ENCODE peak calls at places on chromosomes 12 and 14, in five cellular contexts. One of them, this sample, is unnamed.

GRCh38 chr14:60485600-60486251 is at the start of gene C14orf39:
- DNase-seq in astrocyte of the hippocampus: peak
- DNase-seq in smooth muscle cell of the brain vasculature: no peak
- DNase-seq in AG09309: no peak
- DNase-seq in NCI-H1105 treated with DMSO at 0.1 percent for 48 hours: no peak
- DNase-seq in this sample: no peak

GRCh38 chr12:51390457-51391046 is 654 bp downstream of the GALNT6 start:
- DNase-seq in astrocyte of the hippocampus: no peak
- DNase-seq in smooth muscle cell of the brain vasculature: no peak
- DNase-seq in AG09309: no peak
- DNase-seq in NCI-H1105 treated with DMSO at 0.1 percent for 48 hours: no peak
- DNase-seq in this sample: peak

GRCh38 chr14:28821993-28822392 is 55.4 kb downstream of the FOXG1 start:
- DNase-seq in astrocyte of the hippocampus: no peak
- DNase-seq in smooth muscle cell of the brain vasculature: no peak
- DNase-seq in AG09309: no peak
- DNase-seq in NCI-H1105 treated with DMSO at 0.1 percent for 48 hours: no peak
- DNase-seq in this sample: no peak

GRCh38 chr12:58540480-58541299 is 379.6 kb downstream of the LRIG3 start:
- DNase-seq in astrocyte of the hippocampus: peak
- DNase-seq in smooth muscle cell of the brain vasculature: peak
- DNase-seq in AG09309: peak
- DNase-seq in NCI-H1105 treated with DMSO at 0.1 percent for 48 hours: peak
- DNase-seq in this sample: peak

GRCh38 chr14:49294736-49295135 is 291.4 kb downstream of the RPS29 start:
- DNase-seq in astrocyte of the hippocampus: no peak
- DNase-seq in smooth muscle cell of the brain vasculature: no peak
- DNase-seq in AG09309: no peak
- DNase-seq in NCI-H1105 treated with DMSO at 0.1 percent for 48 hours: no peak
- DNase-seq in this sample: no peak

GRCh38 chr12:120649442-120650248 is 9.2 kb downstream of the CABP1 start:
- DNase-seq in astrocyte of the hippocampus: peak
- DNase-seq in smooth muscle cell of the brain vasculature: no peak
- DNase-seq in AG09309: no peak
- DNase-seq in NCI-H1105 treated with DMSO at 0.1 percent for 48 hours: no peak
- DNase-seq in this sample: peak

GRCh38 chr12:129825316-129825715 is 78.5 kb downstream of the TMEM132D start:
- DNase-seq in astrocyte of the hippocampus: no peak
- DNase-seq in smooth muscle cell of the brain vasculature: no peak
- DNase-seq in AG09309: no peak
- DNase-seq in NCI-H1105 treated with DMSO at 0.1 percent for 48 hours: no peak
- DNase-seq in this sample: no peak

GRCh38 chr12:92784356-92784755 is 81.6 kb downstream of the PLEKHG7 start:
- DNase-seq in astrocyte of the hippocampus: peak
- DNase-seq in smooth muscle cell of the brain vasculature: no peak
- DNase-seq in AG09309: peak
- DNase-seq in NCI-H1105 treated with DMSO at 0.1 percent for 48 hours: no peak
- DNase-seq in this sample: no peak

GRCh38 chr12:30994274-30994673 is 67.7 kb downstream of the TSPAN11 start:
- DNase-seq in astrocyte of the hippocampus: no peak
- DNase-seq in smooth muscle cell of the brain vasculature: no peak
- DNase-seq in AG09309: no peak
- DNase-seq in NCI-H1105 treated with DMSO at 0.1 percent for 48 hours: no peak
- DNase-seq in this sample: no peak

GRCh38 chr14:64502476-64503183 is 1.0 kb downstream of the ZBTB25 start:
- DNase-seq in astrocyte of the hippocampus: peak
- DNase-seq in smooth muscle cell of the brain vasculature: no peak
- DNase-seq in AG09309: no peak
- DNase-seq in NCI-H1105 treated with DMSO at 0.1 percent for 48 hours: peak
- DNase-seq in this sample: no peak

GRCh38 chr14:91270619-91271018 is 26.1 kb upstream of the GPR68 start:
- DNase-seq in astrocyte of the hippocampus: no peak
- DNase-seq in smooth muscle cell of the brain vasculature: no peak
- DNase-seq in AG09309: no peak
- DNase-seq in NCI-H1105 treated with DMSO at 0.1 percent for 48 hours: no peak
- DNase-seq in this sample: no peak

GRCh38 chr12:58358369-58358768 is 417.0 kb downstream of the ATP23 start:
- DNase-seq in astrocyte of the hippocampus: no peak
- DNase-seq in smooth muscle cell of the brain vasculature: no peak
- DNase-seq in AG09309: no peak
- DNase-seq in NCI-H1105 treated with DMSO at 0.1 percent for 48 hours: no peak
- DNase-seq in this sample: no peak

GRCh38 chr12:49883065-49883464 is 20.6 kb downstream of the FAIM2 start:
- DNase-seq in astrocyte of the hippocampus: no peak
- DNase-seq in smooth muscle cell of the brain vasculature: no peak
- DNase-seq in AG09309: no peak
- DNase-seq in NCI-H1105 treated with DMSO at 0.1 percent for 48 hours: no peak
- DNase-seq in this sample: no peak

GRCh38 chr12:66154776-66155175 is 15.0 kb downstream of the TMBIM4 start:
- DNase-seq in astrocyte of the hippocampus: no peak
- DNase-seq in smooth muscle cell of the brain vasculature: no peak
- DNase-seq in AG09309: no peak
- DNase-seq in NCI-H1105 treated with DMSO at 0.1 percent for 48 hours: no peak
- DNase-seq in this sample: no peak

GRCh38 chr12:74910831-74911230 is 298.8 kb downstream of the KCNC2 start:
- DNase-seq in astrocyte of the hippocampus: no peak
- DNase-seq in smooth muscle cell of the brain vasculature: no peak
- DNase-seq in AG09309: no peak
- DNase-seq in NCI-H1105 treated with DMSO at 0.1 percent for 48 hours: no peak
- DNase-seq in this sample: no peak

GRCh38 chr14:91299483-91300115 is 55.1 kb upstream of the GPR68 start:
- DNase-seq in astrocyte of the hippocampus: no peak
- DNase-seq in smooth muscle cell of the brain vasculature: no peak
- DNase-seq in AG09309: no peak
- DNase-seq in NCI-H1105 treated with DMSO at 0.1 percent for 48 hours: peak
- DNase-seq in this sample: no peak

GRCh38 chr14:88791629-88792571 is 853 bp downstream of the EML5 start:
- DNase-seq in astrocyte of the hippocampus: no peak
- DNase-seq in smooth muscle cell of the brain vasculature: no peak
- DNase-seq in AG09309: no peak
- DNase-seq in NCI-H1105 treated with DMSO at 0.1 percent for 48 hours: peak
- DNase-seq in this sample: no peak

GRCh38 chr14:76698631-76699030 is 62.6 kb upstream of the VASH1 start:
- DNase-seq in astrocyte of the hippocampus: no peak
- DNase-seq in smooth muscle cell of the brain vasculature: no peak
- DNase-seq in AG09309: no peak
- DNase-seq in NCI-H1105 treated with DMSO at 0.1 percent for 48 hours: no peak
- DNase-seq in this sample: no peak

GRCh38 chr12:124557518-124558223 is 9.7 kb downstream of the NCOR2 start:
- DNase-seq in astrocyte of the hippocampus: peak
- DNase-seq in smooth muscle cell of the brain vasculature: no peak
- DNase-seq in AG09309: no peak
- DNase-seq in NCI-H1105 treated with DMSO at 0.1 percent for 48 hours: no peak
- DNase-seq in this sample: no peak

GRCh38 chr14:59374048-59374447 is 91.1 kb downstream of the GPR135 start:
- DNase-seq in astrocyte of the hippocampus: no peak
- DNase-seq in smooth muscle cell of the brain vasculature: no peak
- DNase-seq in AG09309: no peak
- DNase-seq in NCI-H1105 treated with DMSO at 0.1 percent for 48 hours: no peak
- DNase-seq in this sample: no peak

GRCh38 chr12:25054076-25054782 is 105.3 kb upstream of the BCAT1 start:
- DNase-seq in astrocyte of the hippocampus: no peak
- DNase-seq in smooth muscle cell of the brain vasculature: no peak
- DNase-seq in AG09309: no peak
- DNase-seq in NCI-H1105 treated with DMSO at 0.1 percent for 48 hours: no peak
- DNase-seq in this sample: no peak

GRCh38 chr12:57898308-57898970 is 42.9 kb upstream of the ATP23 start:
- DNase-seq in astrocyte of the hippocampus: no peak
- DNase-seq in smooth muscle cell of the brain vasculature: no peak
- DNase-seq in AG09309: no peak
- DNase-seq in NCI-H1105 treated with DMSO at 0.1 percent for 48 hours: no peak
- DNase-seq in this sample: no peak

GRCh38 chr14:105660816-105661531 is 134.6 kb downstream of the TMEM121 start:
- DNase-seq in astrocyte of the hippocampus: no peak
- DNase-seq in smooth muscle cell of the brain vasculature: no peak
- DNase-seq in AG09309: no peak
- DNase-seq in NCI-H1105 treated with DMSO at 0.1 percent for 48 hours: no peak
- DNase-seq in this sample: no peak

GRCh38 chr12:124632510-124632909 is 65.1 kb upstream of the NCOR2 start:
- DNase-seq in astrocyte of the hippocampus: no peak
- DNase-seq in smooth muscle cell of the brain vasculature: no peak
- DNase-seq in AG09309: no peak
- DNase-seq in NCI-H1105 treated with DMSO at 0.1 percent for 48 hours: no peak
- DNase-seq in this sample: no peak

GRCh38 chr14:61042220-61042619 is 61.2 kb downstream of the SLC38A6 start:
- DNase-seq in astrocyte of the hippocampus: no peak
- DNase-seq in smooth muscle cell of the brain vasculature: no peak
- DNase-seq in AG09309: no peak
- DNase-seq in NCI-H1105 treated with DMSO at 0.1 percent for 48 hours: peak
- DNase-seq in this sample: no peak

This sample was measured in midbrain.